ENCODE peak calls at places on chromosomes 13 and 19, in four cellular contexts. I, B, D and Y are unnamed samples.

GRCh38 chr19:33484226-33484774 is 37.3 kb downstream of the PEPD start:
- DNase-seq in I (no peak), B (no peak), D (no peak), Y (no peak)

GRCh38 chr19:58093071-58093470 is 5.0 kb downstream of the ZSCAN18 start:
- DNase-seq in I (no peak), B (no peak), D (no peak), Y (no peak)

GRCh38 chr13:63435668-63436275 is 2020.1 kb upstream of the PCDH20 start:
- DNase-seq in I (no peak), B (no peak), D (no peak), Y (no peak)

GRCh38 chr19:51094696-51095279 is 12.1 kb upstream of the KLK14 start:
- DNase-seq in I (no peak), B (peak; percentile 87), D (peak; percentile 13), Y (peak; percentile 75)

GRCh38 chr13:99376132-99376531 is 68.9 kb upstream of the GPR183 start:
- DNase-seq in I (no peak), B (no peak), D (no peak), Y (no peak)

GRCh38 chr13:109336730-109337129 is 449.7 kb downstream of the IRS2 start:
- DNase-seq in I (no peak), B (no peak), D (no peak), Y (no peak)

GRCh38 chr13:105984236-105984635 is 551.2 kb downstream of the EFNB2 start:
- DNase-seq in I (no peak), B (no peak), D (no peak), Y (no peak)

GRCh38 chr13:80033286-80033685 is 307.6 kb downstream of the SPRY2 start:
- DNase-seq in I (no peak), B (no peak), D (no peak), Y (no peak)

GRCh38 chr19:23436944-23437343 is 41.7 kb upstream of the ZNF91 start:
- DNase-seq in I (no peak), B (peak; percentile 25), D (no peak), Y (peak; percentile 21)

GRCh38 chr19:55462722-55463121 is 1.3 kb upstream of the ISOC2 start:
- DNase-seq in I (no peak), B (no peak), D (no peak), Y (no peak)

GRCh38 chr19:55461974-55462628 is 659 bp upstream of the ISOC2 start:
- DNase-seq in I (no peak), B (peak; percentile 76), D (peak; percentile 50), Y (no peak)

GRCh38 chr19:55464039-55464668 is 397 bp downstream of the C19orf85 start:
- DNase-seq in I (no peak), B (no peak), D (no peak), Y (no peak)

GRCh38 chr19:55464669-55465068 is at the start of gene C19orf85:
- DNase-seq in I (no peak), B (no peak), D (no peak), Y (peak; percentile 41)

DNA sequence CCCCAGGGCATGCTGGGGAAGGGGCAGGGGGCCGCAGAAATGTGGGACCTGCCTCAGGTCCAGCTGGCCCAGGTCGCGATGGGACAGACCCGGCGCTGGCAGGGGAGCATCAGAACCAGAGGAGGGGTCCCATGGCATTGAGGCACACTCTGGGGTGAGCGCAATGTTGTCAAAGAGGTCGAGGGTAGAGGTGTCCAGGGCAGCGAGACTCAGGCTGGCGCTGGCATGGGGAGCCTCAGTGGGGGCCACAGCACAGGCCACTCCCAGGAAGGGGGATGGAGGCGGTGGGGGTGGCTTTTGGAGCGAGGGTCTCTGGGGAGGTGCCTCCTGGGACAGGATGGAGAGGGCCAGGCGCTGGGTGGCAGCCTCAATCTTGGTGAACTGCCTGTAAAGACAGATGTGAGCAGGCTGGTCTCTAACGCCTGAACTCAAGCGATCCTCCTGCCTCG is 944 bp downstream of the C19orf85 start:
- DNase-seq in I (no peak), B (no peak), D (no peak), Y (no peak)
- TF ChIP-seq TCF7 in I (no peak), B (no peak), D (no peak), Y (no peak)

GRCh38 chr19:16197188-16197621 is 506 bp upstream of the AP1M1 start:
- DNase-seq in I (no peak), B (no peak), D (peak; percentile 61), Y (no peak)
- TF ChIP-seq TCF7 in I (no peak), B (peak; percentile 47), D (no peak), Y (no peak)

GRCh38 chr13:91904597-91904996 is 506.2 kb downstream of the GPC5 start:
- DNase-seq in I (peak; percentile 16), B (no peak), D (no peak), Y (no peak)
- TF ChIP-seq TCF7 in I (no peak), B (no peak), D (no peak), Y (no peak)

GRCh38 chr19:18764591-18765051 is 26.5 kb downstream of the COMP start:
- DNase-seq in I (no peak), B (no peak), D (no peak), Y (no peak)
- TF ChIP-seq TCF7 in I (no peak), B (no peak), D (no peak), Y (no peak)

GRCh38 chr13:50909605-50910482 is at the start of gene RNASEH2B:
- DNase-seq in I (no peak), B (peak; percentile 71), D (peak; percentile 58), Y (peak; percentile 67)
- TF ChIP-seq TCF7 in I (no peak), B (no peak), D (no peak), Y (no peak)

DNA sequence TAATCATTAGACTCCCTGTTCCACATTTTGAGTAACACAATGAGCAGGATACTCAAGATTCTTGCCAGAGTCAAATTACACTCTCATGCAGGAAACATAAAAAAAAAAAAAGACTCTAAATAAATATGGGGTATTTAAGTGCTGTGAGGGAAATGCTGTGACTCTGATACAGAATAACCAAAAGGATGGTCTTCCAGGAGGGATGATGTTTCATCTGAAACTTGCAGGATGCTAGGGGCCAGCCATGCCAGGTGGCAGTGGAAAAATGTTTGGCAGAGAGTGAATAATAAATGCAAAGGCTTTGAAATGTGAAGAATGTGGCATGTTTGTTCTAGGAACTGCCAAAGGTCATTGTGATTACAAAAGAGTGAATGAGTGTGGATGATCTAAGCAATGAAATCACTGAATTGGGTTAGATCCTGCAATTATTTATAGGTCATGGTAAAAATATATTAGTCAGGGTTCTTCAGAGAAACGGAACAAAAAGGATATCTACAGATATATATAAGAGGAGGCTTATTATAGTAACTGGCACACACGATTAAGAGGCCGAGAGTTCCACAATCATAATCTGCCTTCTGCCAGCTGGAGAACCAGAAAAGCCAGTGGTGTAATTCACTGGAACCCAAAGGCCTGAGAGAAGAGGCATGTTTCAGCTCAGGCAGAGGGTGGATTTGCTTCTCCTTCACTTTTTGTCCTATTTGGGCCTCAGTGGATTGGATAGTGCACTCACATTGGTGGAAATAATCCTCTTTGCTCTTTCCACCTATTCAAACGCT is 1832.8 kb upstream of the MIR17HG start:
- DNase-seq in I (no peak), B (no peak), D (peak; percentile 50), Y (peak; percentile 20)
- TF ChIP-seq TCF7 in I (no peak), B (no peak), D (no peak), Y (no peak)